ENCODE peak calls at places on chromosomes 4 and X, in nine cellular contexts. H is NB4, K is GM12892, C is esophagus muscularis mucosa, Y is adrenal gland, I is sigmoid colon, L is stomach, E is tibial nerve, W is thyroid gland. S is an unnamed sample.

GRCh38 chr4:103052145-103052544 is 24.4 kb downstream of the SLC9B2 start:
- DNase-seq in H (no peak), K (no peak), C (no peak), Y (no peak), I (no peak), L (no peak), E (no peak), W (no peak), S (no peak)

GRCh38 chrX:56728752-56729151 is 291 bp upstream of the NBDY start:
- DNase-seq in H (peak), K (no peak), C (no peak), Y (peak), I (no peak), L (no peak), E (peak), W (peak), S (no peak)

GRCh38 chrX:22118161-22118830 is 86.2 kb downstream of the PHEX start:
- DNase-seq in H (no peak), K (no peak), C (no peak), Y (no peak), I (no peak), L (no peak), E (no peak), W (no peak), S (no peak)

GRCh38 chrX:107449490-107450175 is at the start of gene FRMPD3:
- DNase-seq in H (no peak), K (no peak), C (no peak), Y (no peak), I (no peak), L (no peak), E (no peak), W (peak), S (no peak)

GRCh38 chr4:85555210-85555609 is 80.3 kb downstream of the ARHGAP24 start:
- DNase-seq in H (no peak), K (no peak), C (no peak), Y (no peak), I (no peak), L (no peak), E (no peak), W (no peak), S (no peak)

GRCh38 chr4:95465010-95465409 is 83.8 kb downstream of the UNC5C start:
- DNase-seq in H (no peak), K (no peak), C (no peak), Y (no peak), I (no peak), L (no peak), E (no peak), W (no peak), S (no peak)

GRCh38 chr4:151407466-151408379 is 1.3 kb upstream of the FHIP1A start:
- DNase-seq in H (peak), K (peak), C (no peak), Y (peak), I (no peak), L (peak), E (no peak), W (peak), S (peak)

GRCh38 chr4:8095956-8096689 is 62.5 kb downstream of the ABLIM2 start:
- DNase-seq in H (no peak), K (no peak), C (no peak), Y (no peak), I (no peak), L (no peak), E (no peak), W (no peak), S (no peak)

GRCh38 chr4:73520821-73521220 is 39.3 kb downstream of the AFM start:
- DNase-seq in H (peak), K (no peak), C (no peak), Y (no peak), I (no peak), L (no peak), E (no peak), W (no peak), S (no peak)

GRCh38 chr4:68271851-68272756 is 26.6 kb upstream of the TMPRSS11B start:
- DNase-seq in H (peak), K (no peak), C (no peak), Y (no peak), I (no peak), L (no peak), E (peak), W (no peak), S (no peak)

GRCh38 chr4:147864591-147864990 is 132.7 kb downstream of the ARHGAP10 start:
- DNase-seq in H (no peak), K (no peak), C (peak), Y (no peak), I (no peak), L (no peak), E (no peak), W (no peak), S (no peak)

GRCh38 chr4:1345905-1346780 is 865 bp upstream of the UVSSA start:
- DNase-seq in H (peak), K (peak), C (no peak), Y (peak), I (peak), L (peak), E (peak), W (peak), S (peak)

GRCh38 chr4:133759428-133759827 is 442.2 kb downstream of the PABPC4L start:
- DNase-seq in H (no peak), K (no peak), C (no peak), Y (no peak), I (no peak), L (no peak), E (no peak), W (no peak), S (no peak)

GRCh38 chr4:162406637-162407370 is 243.0 kb upstream of the FSTL5 start:
- DNase-seq in H (no peak), K (no peak), C (no peak), Y (no peak), I (no peak), L (no peak), E (no peak), W (no peak), S (no peak)

GRCh38 chr4:6938758-6939201 is 29.2 kb downstream of the TBC1D14 start:
- DNase-seq in H (no peak), K (no peak), C (no peak), Y (no peak), I (no peak), L (no peak), E (no peak), W (no peak), S (no peak)

GRCh38 chr4:106914223-106914622 is 121.9 kb downstream of the DKK2 start:
- DNase-seq in H (no peak), K (no peak), C (no peak), Y (no peak), I (no peak), L (no peak), E (no peak), W (no peak), S (peak)

DNA sequence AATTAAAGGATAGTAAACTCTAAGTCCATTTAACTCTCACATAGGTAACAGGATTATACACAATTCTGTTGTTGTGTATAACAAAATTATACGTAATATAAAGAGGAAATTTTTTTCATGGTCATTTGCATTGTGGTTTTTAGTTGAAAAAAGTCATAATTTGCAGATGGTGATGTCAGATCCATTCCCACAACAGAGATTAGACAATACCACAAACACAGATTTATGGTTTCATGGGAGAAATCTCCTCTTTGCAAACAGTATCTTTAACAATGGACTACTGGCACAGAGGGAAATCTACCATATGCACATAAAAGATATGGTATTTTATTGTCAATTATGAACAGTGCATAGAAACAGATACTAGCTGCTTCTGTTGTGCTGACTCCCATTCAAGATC is 126.3 kb downstream of the DKK2 start:
- DNase-seq in H (no peak), K (no peak), C (no peak), Y (no peak), I (no peak), L (no peak), E (no peak), W (no peak), S (no peak)
- TF ChIP-seq POLR2A in H (no peak), K (no peak), C (no peak), Y (no peak), I (no peak), L (no peak), E (no peak), W (no peak), S (no peak)

GRCh38 chrX:40175416-40176255 is 77.9 kb upstream of the BCOR start:
- DNase-seq in H (peak), K (no peak), C (no peak), Y (peak), I (peak), L (peak), E (peak), W (peak), S (peak)
- TF ChIP-seq POLR2A in H (peak), K (peak), C (no peak), Y (peak), I (no peak), L (no peak), E (no peak), W (no peak), S (peak)

GRCh38 chrX:133177202-133177601 is 41.0 kb downstream of the TFDP3 start:
- DNase-seq in H (no peak), K (no peak), C (no peak), Y (no peak), I (no peak), L (no peak), E (no peak), W (no peak), S (no peak)
- TF ChIP-seq POLR2A in H (no peak), K (no peak), C (no peak), Y (no peak), I (no peak), L (no peak), E (no peak), W (no peak), S (no peak)

GRCh38 chr4:140633951-140634350 is 65.2 kb upstream of the UCP1 start:
- DNase-seq in H (no peak), K (no peak), C (no peak), Y (no peak), I (no peak), L (no peak), E (no peak), W (no peak), S (no peak)

GRCh38 chr4:140637836-140638235 is 69.1 kb upstream of the UCP1 start:
- DNase-seq in H (peak), K (no peak), C (no peak), Y (no peak), I (no peak), L (no peak), E (no peak), W (no peak), S (no peak)

GRCh38 chr4:140633154-140633553 is 64.4 kb upstream of the UCP1 start:
- DNase-seq in H (no peak), K (no peak), C (no peak), Y (no peak), I (no peak), L (no peak), E (no peak), W (no peak), S (no peak)

GRCh38 chr4:140640150-140640748 is 71.5 kb upstream of the UCP1 start:
- DNase-seq in H (no peak), K (no peak), C (no peak), Y (no peak), I (no peak), L (no peak), E (no peak), W (no peak), S (no peak)

GRCh38 chr4:140635606-140636005 is 66.8 kb upstream of the UCP1 start:
- DNase-seq in H (no peak), K (no peak), C (no peak), Y (no peak), I (no peak), L (peak), E (no peak), W (peak), S (peak)
- TF ChIP-seq POLR2A in H (no peak), K (no peak), C (no peak), Y (no peak), I (no peak), L (no peak), E (no peak), W (no peak), S (no peak)

S was measured in ovary.